ENCODE peak calls at places on chromosome X, in eight cellular contexts. K, J, C, N, R, Q, B and T are unnamed samples.

GRCh38 chrX:153882086-153882498 is 3.9 kb downstream of the L1CAM start:
- DNase-seq in K (peak), J (no peak), C (no peak), N (no peak), R (peak), Q (no peak), B (no peak), T (no peak)

GRCh38 chrX:106950381-106950780 is 30.2 kb downstream of the CLDN2 start:
- DNase-seq in K (no peak), J (no peak), C (no peak), N (no peak), R (no peak), Q (no peak), B (no peak), T (no peak)

GRCh38 chrX:41445171-41445570 is 2.0 kb upstream of the NYX start:
- DNase-seq in K (no peak), J (no peak), C (no peak), N (no peak), R (peak), Q (no peak), B (no peak), T (no peak)

GRCh38 chrX:153582896-153583295 is 16.0 kb downstream of the CCNQ start:
- DNase-seq in K (no peak), J (no peak), C (no peak), N (no peak), R (no peak), Q (peak), B (no peak), T (no peak)

GRCh38 chrX:74147439-74147838 is 156.5 kb upstream of the ZCCHC13 start:
- DNase-seq in K (no peak), J (no peak), C (no peak), N (no peak), R (no peak), Q (no peak), B (no peak), T (no peak)

GRCh38 chrX:4547218-4547836 is 833.9 kb upstream of the PRKX start:
- DNase-seq in K (peak), J (peak), C (no peak), N (no peak), R (peak), Q (peak), B (no peak), T (no peak)

GRCh38 chrX:134603806-134604700 is 54.2 kb downstream of the PLAC1 start:
- DNase-seq in K (peak), J (no peak), C (peak), N (no peak), R (no peak), Q (peak), B (no peak), T (no peak)

GRCh38 chrX:65920620-65921019 is 119.3 kb downstream of the VSIG4 start:
- DNase-seq in K (no peak), J (no peak), C (no peak), N (no peak), R (peak), Q (no peak), B (no peak), T (no peak)

GRCh38 chrX:39814391-39814790 is 283.4 kb downstream of the BCOR start:
- DNase-seq in K (peak), J (peak), C (no peak), N (no peak), R (no peak), Q (peak), B (no peak), T (no peak)

GRCh38 chrX:106987488-106987887 is 12.5 kb downstream of the MORC4 start:
- DNase-seq in K (no peak), J (no peak), C (no peak), N (no peak), R (no peak), Q (no peak), B (no peak), T (no peak)

GRCh38 chrX:109830704-109831206 is 97.7 kb upstream of the ACSL4 start:
- DNase-seq in K (peak), J (no peak), C (no peak), N (no peak), R (no peak), Q (peak), B (no peak), T (no peak)

GRCh38 chrX:75596178-75596577 is 73.3 kb upstream of the ZDHHC15 start:
- DNase-seq in K (no peak), J (no peak), C (no peak), N (no peak), R (no peak), Q (no peak), B (no peak), T (no peak)

GRCh38 chrX:150898343-150899190 is at the start of gene CD99L2:
- DNase-seq in K (peak), J (peak), C (peak), N (peak), R (peak), Q (peak), B (peak), T (peak)

GRCh38 chrX:107485019-107485418 is 35.6 kb downstream of the FRMPD3 start:
- DNase-seq in K (no peak), J (no peak), C (no peak), N (no peak), R (peak), Q (peak), B (no peak), T (no peak)

GRCh38 chrX:153974003-153974725 is 1.6 kb downstream of the TMEM187 start:
- DNase-seq in K (no peak), J (no peak), C (no peak), N (no peak), R (peak), Q (no peak), B (no peak), T (no peak)

GRCh38 chrX:25020391-25021131 is 4.8 kb upstream of the ARX start:
- DNase-seq in K (no peak), J (no peak), C (no peak), N (no peak), R (peak), Q (peak), B (no peak), T (no peak)

GRCh38 chrX:153665726-153666306 is 7.8 kb downstream of the PNCK start:
- DNase-seq in K (no peak), J (no peak), C (no peak), N (no peak), R (peak), Q (no peak), B (peak), T (no peak)

GRCh38 chrX:8783100-8784098 is 17.8 kb downstream of the FAM9A start:
- DNase-seq in K (no peak), J (peak), C (no peak), N (no peak), R (peak), Q (peak), B (no peak), T (no peak)

GRCh38 chrX:47232803-47233332 is at the start of gene USP11:
- DNase-seq in K (peak), J (peak), C (no peak), N (peak), R (peak), Q (peak), B (peak), T (no peak)

GRCh38 chrX:55619547-55619946 is 3.7 kb upstream of the FOXR2 start:
- DNase-seq in K (no peak), J (no peak), C (no peak), N (no peak), R (no peak), Q (no peak), B (no peak), T (no peak)

GRCh38 chrX:54891573-54891972 is 29.1 kb upstream of the TRO start:
- DNase-seq in K (peak), J (peak), C (no peak), N (no peak), R (peak), Q (peak), B (no peak), T (no peak)

GRCh38 chrX:50448565-50448964 is 22.1 kb downstream of the DGKK start:
- DNase-seq in K (no peak), J (no peak), C (no peak), N (no peak), R (peak), Q (no peak), B (no peak), T (no peak)

GRCh38 chrX:13463608-13464007 is 105.8 kb upstream of the EGFL6 start:
- DNase-seq in K (peak), J (no peak), C (peak), N (peak), R (no peak), Q (peak), B (no peak), T (no peak)

GRCh38 chrX:40651620-40652223 is 4.4 kb upstream of the CXorf38 start:
- DNase-seq in K (peak), J (peak), C (peak), N (no peak), R (peak), Q (peak), B (no peak), T (no peak)

GRCh38 chrX:70476934-70477733 is 32.5 kb downstream of the DLG3 start:
- DNase-seq in K (peak), J (peak), C (peak), N (peak), R (peak), Q (peak), B (no peak), T (no peak)

GRCh38 chrX:40864972-40865371 is 129.6 kb upstream of the MED14 start:
- DNase-seq in K (peak), J (no peak), C (no peak), N (no peak), R (no peak), Q (peak), B (no peak), T (no peak)

GRCh38 chrX:109856974-109857373 is 123.9 kb upstream of the ACSL4 start:
- DNase-seq in K (peak), J (no peak), C (no peak), N (no peak), R (no peak), Q (peak), B (no peak), T (no peak)

GRCh38 chrX:7263961-7264360 is 116.0 kb upstream of the PUDP start:
- DNase-seq in K (peak), J (no peak), C (no peak), N (no peak), R (no peak), Q (no peak), B (no peak), T (no peak)

GRCh38 chrX:45602151-45602550 is 401.5 kb upstream of the DIPK2B start:
- DNase-seq in K (peak), J (no peak), C (no peak), N (no peak), R (no peak), Q (no peak), B (no peak), T (no peak)

GRCh38 chrX:69060631-69061408 is 104.4 kb downstream of the PJA1 start:
- DNase-seq in K (peak), J (peak), C (no peak), N (no peak), R (peak), Q (peak), B (peak), T (peak)

GRCh38 chrX:47608130-47608810 is 11.4 kb downstream of the SYN1 start:
- DNase-seq in K (peak), J (no peak), C (no peak), N (no peak), R (peak), Q (no peak), B (no peak), T (no peak)

GRCh38 chrX:26783512-26784225 is 567.7 kb downstream of the MAGEB5 start:
- DNase-seq in K (peak), J (no peak), C (no peak), N (no peak), R (peak), Q (peak), B (no peak), T (no peak)

GRCh38 chrX:108270280-108270679 is 167.9 kb downstream of the COL4A6 start:
- DNase-seq in K (no peak), J (no peak), C (no peak), N (no peak), R (no peak), Q (no peak), B (no peak), T (no peak)

GRCh38 chrX:152901816-152902501 is 4.1 kb downstream of the ZNF185 start:
- DNase-seq in K (no peak), J (no peak), C (no peak), N (no peak), R (peak), Q (no peak), B (no peak), T (no peak)

GRCh38 chrX:13764765-13765164 is 30.2 kb downstream of the OFD1 start:
- DNase-seq in K (peak), J (no peak), C (no peak), N (no peak), R (peak), Q (peak), B (no peak), T (no peak)

GRCh38 chrX:131802836-131803626 is 220.1 kb upstream of the STK26 start:
- DNase-seq in K (no peak), J (no peak), C (no peak), N (no peak), R (peak), Q (no peak), B (no peak), T (no peak)

DNA sequence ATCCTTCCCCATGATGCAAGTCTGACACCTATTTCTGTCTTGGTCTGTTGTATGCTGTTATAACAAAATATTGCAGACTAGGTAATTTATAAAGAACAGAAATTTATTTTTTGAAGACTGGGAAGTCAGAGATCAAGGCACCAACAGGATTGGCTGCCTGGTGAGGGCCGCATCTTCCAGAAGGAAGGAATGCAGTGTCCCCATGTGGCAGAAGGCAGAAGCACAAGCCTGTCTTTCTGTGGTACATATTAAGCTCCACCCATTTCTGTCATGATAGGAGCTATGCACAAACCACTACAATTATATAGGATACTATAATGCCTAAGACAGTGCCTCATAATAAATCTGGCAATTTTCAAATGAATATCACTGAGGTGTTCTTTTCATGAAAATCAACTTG is 502.3 kb upstream of the DIAPH2 start:
- DNase-seq in K (peak), J (no peak), C (no peak), N (no peak), R (peak), Q (peak), B (no peak), T (no peak)
- TF ChIP-seq CTCF in K (no peak), J (no peak), C (no peak), N (peak), R (peak), Q (peak), B (no peak), T (peak)

GRCh38 chrX:71927040-71927439 is 16.4 kb downstream of the NHSL2 start:
- DNase-seq in K (no peak), J (no peak), C (no peak), N (no peak), R (no peak), Q (no peak), B (no peak), T (no peak)
- TF ChIP-seq CTCF in K (no peak), J (no peak), C (no peak), N (no peak), R (no peak), Q (no peak), B (no peak), T (no peak)

DNA sequence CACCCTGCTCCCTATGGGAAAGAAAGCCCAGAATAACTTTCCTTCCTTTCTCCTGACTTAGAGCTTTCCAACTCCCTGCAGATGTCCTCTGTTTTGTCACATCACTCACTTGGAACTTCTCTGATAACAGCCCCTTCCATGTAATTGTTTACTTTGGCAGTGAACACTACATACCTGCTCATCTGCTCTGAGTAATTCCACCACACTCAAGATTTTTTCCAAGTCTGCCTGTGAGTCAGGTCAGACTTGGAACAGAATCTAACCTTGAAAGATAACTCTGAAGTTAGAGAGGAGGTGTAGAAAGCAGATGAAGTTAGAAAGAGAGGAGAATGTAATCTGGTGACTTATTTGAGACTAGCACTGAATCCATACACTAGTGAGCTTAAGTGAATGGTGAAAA is 7.4 kb downstream of the MAGEB10 start:
- DNase-seq in K (no peak), J (no peak), C (no peak), N (no peak), R (no peak), Q (peak), B (no peak), T (no peak)
- TF ChIP-seq CTCF in K (no peak), J (no peak), C (no peak), N (no peak), R (no peak), Q (no peak), B (no peak), T (no peak)

DNA sequence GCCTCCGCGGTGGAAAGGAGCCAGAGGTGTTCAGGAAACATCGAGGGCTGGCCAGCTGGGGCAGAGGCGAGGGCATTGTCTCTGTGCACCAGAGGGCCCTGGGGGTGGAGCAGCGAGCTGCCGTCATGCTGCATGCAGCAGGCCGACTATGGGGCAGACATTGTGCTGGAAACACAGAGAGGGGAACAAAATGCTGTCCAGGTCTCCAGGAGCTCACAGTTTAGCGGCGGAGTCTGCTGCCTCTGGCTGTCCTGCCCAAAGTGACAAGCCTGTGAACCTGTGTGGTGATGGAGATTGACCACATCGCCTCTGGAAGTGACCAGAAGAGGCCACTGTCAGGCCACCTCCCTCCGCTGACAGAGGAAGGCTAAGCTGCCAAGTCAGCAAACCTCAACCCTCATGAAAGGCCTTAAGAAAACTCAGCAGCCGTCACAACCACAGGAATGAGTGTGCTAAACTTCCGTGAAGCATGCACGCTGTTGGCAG is 20.1 kb upstream of the SASH3 start:
- DNase-seq in K (peak), J (peak), C (no peak), N (no peak), R (peak), Q (peak), B (no peak), T (no peak)
- TF ChIP-seq CTCF in K (no peak), J (no peak), C (no peak), N (no peak), R (peak), Q (peak), B (no peak), T (no peak)

GRCh38 chrX:19070555-19070994 is 51.7 kb downstream of the ADGRG2 start:
- DNase-seq in K (no peak), J (no peak), C (no peak), N (no peak), R (no peak), Q (no peak), B (no peak), T (no peak)

GRCh38 chrX:19063030-19063429 is 59.2 kb downstream of the ADGRG2 start:
- DNase-seq in K (peak), J (no peak), C (no peak), N (no peak), R (no peak), Q (no peak), B (no peak), T (no peak)

GRCh38 chrX:19064175-19064574 is 58.1 kb downstream of the ADGRG2 start:
- DNase-seq in K (no peak), J (no peak), C (no peak), N (no peak), R (peak), Q (peak), B (no peak), T (no peak)

DNA sequence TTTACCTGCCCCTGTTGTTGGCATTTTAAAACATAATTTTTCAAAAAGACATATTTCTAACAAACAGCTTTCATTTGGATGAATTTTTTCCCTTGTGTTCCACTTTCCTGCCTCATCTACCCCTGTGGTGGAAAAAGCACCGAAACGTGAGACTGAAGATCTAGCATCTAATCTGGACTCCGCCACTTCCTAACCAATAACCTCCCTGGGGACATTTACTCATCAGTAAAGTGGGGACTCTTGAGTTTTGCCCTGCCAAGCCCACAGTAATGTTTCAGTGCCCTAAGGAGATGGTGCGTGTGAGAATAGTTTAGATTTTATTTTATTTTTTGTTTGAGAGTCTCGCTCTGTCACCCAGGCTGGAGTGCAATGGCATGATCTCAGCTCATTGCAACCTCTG is 56.7 kb downstream of the ADGRG2 start:
- DNase-seq in K (no peak), J (no peak), C (no peak), N (no peak), R (no peak), Q (no peak), B (no peak), T (no peak)
- TF ChIP-seq CTCF in K (no peak), J (no peak), C (no peak), N (no peak), R (no peak), Q (no peak), B (no peak), T (no peak)

DNA sequence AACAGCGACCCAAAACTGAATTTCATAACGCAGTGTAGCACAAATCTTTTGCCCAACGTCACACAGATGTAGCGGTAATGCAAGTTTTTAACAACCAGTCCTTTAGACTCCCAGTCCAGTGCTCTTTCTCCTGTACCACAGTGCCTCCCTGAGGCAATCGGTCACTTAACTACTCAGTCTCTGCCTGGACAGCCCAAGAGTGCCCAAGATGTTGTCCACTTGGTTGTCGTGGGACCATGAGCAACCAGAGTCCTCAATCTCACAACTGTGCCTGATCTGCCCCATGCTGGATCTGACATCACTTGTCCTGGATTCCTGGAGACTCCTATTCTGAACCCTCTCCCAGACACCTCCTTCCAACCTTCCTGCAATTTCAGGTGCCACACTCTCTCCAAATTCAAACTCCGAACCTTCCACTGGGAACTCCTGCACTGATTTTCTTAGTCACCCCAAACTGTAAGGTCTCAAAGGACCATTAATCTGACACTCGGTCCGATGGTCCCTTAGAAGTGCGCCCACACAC is 702 bp downstream of the MMGT1 start:
- DNase-seq in K (peak), J (peak), C (no peak), N (no peak), R (no peak), Q (peak), B (no peak), T (no peak)
- TF ChIP-seq CTCF in K (no peak), J (no peak), C (no peak), N (no peak), R (no peak), Q (no peak), B (no peak), T (no peak)

DNA sequence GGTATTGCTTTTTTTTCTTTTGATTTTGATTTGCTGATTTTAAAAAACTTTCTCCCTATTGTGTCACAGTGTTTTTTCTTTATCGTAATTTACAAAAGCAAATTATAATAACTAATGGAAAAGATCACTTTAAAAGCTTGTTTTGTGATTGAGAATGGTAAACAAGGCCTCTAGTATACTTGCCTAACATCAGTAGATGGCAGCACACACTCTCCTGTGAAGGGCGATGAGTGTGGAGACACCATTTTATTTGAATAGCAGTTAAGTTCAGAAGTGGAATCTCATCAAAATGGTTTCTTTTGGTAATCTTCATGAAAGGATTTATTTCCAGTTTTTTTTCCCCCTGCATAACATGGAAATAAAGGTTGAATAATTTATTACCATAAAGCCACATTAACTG is 72.3 kb downstream of the PAK3 start:
- DNase-seq in K (no peak), J (no peak), C (no peak), N (no peak), R (peak), Q (peak), B (no peak), T (no peak)
- TF ChIP-seq CTCF in K (no peak), J (no peak), C (peak), N (no peak), R (peak), Q (peak), B (no peak), T (peak)